ENCODE peak calls at places on chromosome 11, in ten cellular contexts. G is pancreas, E is upper lobe of right lung, B is right lobe of liver, C is OCI-LY7, T is BJ, V is endothelial cell of umbilical vein, I is prostate gland, K is suprapubic skin, D is ovary. R is an unnamed sample. For H3K36me3, the result is how much of the 10 kb centered on the place peaks cover.

GRCh38 chr11:26286472-26287066 is 45.4 kb upstream of the ANO3 start:
- DNase-seq in G (no peak), E (no peak), B (no peak), C (peak), T (no peak), V (peak), I (no peak), K (no peak), D (no peak), R (no peak)

GRCh38 chr11:119729581-119730346 is 764 bp upstream of the NECTIN1 start:
- DNase-seq in G (peak), E (peak), B (peak), C (no peak), T (peak), V (peak), I (peak), K (no peak), D (peak), R (no peak)

GRCh38 chr11:100630898-100631297 is 56.2 kb upstream of the ARHGAP42 start:
- DNase-seq in G (no peak), E (no peak), B (peak), C (no peak), T (no peak), V (peak), I (no peak), K (no peak), D (no peak), R (no peak)

GRCh38 chr11:130121430-130121978 is 38.1 kb upstream of the ST14 start:
- DNase-seq in G (no peak), E (no peak), B (no peak), C (no peak), T (no peak), V (peak), I (no peak), K (no peak), D (no peak), R (peak)

GRCh38 chr11:72943664-72944063 is 129.5 kb downstream of the ATG16L2 start:
- DNase-seq in G (no peak), E (no peak), B (no peak), C (no peak), T (no peak), V (no peak), I (no peak), K (no peak), D (no peak), R (no peak)

GRCh38 chr11:120510406-120511115 is 987 bp upstream of the GRIK4 start:
- DNase-seq in G (no peak), E (peak), B (peak), C (no peak), T (no peak), V (no peak), I (no peak), K (no peak), D (no peak), R (no peak)

GRCh38 chr11:1701041-1701807 is 4.2 kb downstream of the KRTAP5-6 start:
- DNase-seq in G (no peak), E (no peak), B (no peak), C (no peak), T (no peak), V (no peak), I (no peak), K (peak), D (no peak), R (no peak)

GRCh38 chr11:2096919-2097301 is 42.3 kb downstream of the IGF2 start:
- DNase-seq in G (no peak), E (peak), B (no peak), C (no peak), T (no peak), V (no peak), I (no peak), K (peak), D (no peak), R (no peak)

GRCh38 chr11:28169816-28170215 is 61.6 kb downstream of the METTL15 start:
- DNase-seq in G (no peak), E (no peak), B (no peak), C (no peak), T (no peak), V (no peak), I (no peak), K (no peak), D (no peak), R (no peak)

GRCh38 chr11:16813141-16813540 is 74.7 kb downstream of the C11orf58 start:
- DNase-seq in G (no peak), E (no peak), B (no peak), C (no peak), T (no peak), V (no peak), I (no peak), K (no peak), D (no peak), R (no peak)

GRCh38 chr11:12434255-12434654 is 56.9 kb downstream of the PARVA start:
- DNase-seq in G (no peak), E (no peak), B (no peak), C (no peak), T (no peak), V (no peak), I (no peak), K (no peak), D (no peak), R (no peak)

GRCh38 chr11:19344661-19345518 is 104.1 kb upstream of the E2F8 start:
- DNase-seq in G (peak), E (peak), B (peak), C (no peak), T (no peak), V (peak), I (no peak), K (no peak), D (no peak), R (no peak)

GRCh38 chr11:65887026-65887722 is 1.1 kb downstream of the FIBP start:
- DNase-seq in G (no peak), E (peak), B (no peak), C (no peak), T (no peak), V (no peak), I (no peak), K (no peak), D (peak), R (no peak)

GRCh38 chr11:65885808-65886536 is 2.3 kb downstream of the FIBP start:
- DNase-seq in G (no peak), E (peak), B (no peak), C (no peak), T (no peak), V (no peak), I (no peak), K (no peak), D (no peak), R (no peak)

GRCh38 chr11:65887723-65888162 is 528 bp downstream of the FIBP start:
- DNase-seq in G (no peak), E (no peak), B (no peak), C (no peak), T (no peak), V (no peak), I (no peak), K (no peak), D (no peak), R (no peak)

GRCh38 chr11:65890324-65891179 is at the start of gene CCDC85B:
- DNase-seq in G (peak), E (peak), B (peak), C (peak), T (peak), V (peak), I (peak), K (peak), D (peak), R (no peak)

DNA sequence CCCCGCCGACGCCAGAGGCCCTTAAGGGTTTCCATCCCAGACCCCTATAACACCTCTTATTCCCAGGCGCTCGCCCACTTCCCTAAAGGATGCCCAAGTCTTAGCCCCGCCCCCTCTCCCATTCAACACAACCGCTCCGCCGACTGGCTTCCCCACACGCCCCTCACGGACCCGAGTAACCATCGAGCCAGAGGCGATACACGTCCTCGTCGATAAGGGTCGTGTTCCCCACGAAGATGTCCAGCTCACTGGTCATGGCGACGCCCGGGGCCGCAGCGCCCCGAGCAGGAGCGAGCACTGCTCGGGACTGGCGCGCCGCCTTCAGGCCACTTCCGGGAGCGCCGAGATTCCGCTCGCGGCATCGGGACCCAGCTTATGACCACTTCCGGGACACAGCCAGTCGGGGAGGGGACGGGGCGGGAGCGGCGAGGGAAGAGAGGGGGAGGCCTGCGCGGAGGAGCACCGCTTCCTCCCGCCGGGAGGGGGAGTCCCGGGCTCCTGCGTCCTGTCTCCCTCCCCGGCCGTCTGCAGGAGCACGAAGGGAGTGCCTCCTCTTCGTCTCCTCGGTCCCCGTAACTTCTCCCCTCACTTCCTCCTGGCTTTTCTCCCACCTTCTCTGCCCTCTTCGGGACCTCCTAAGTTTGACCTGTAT is at the start of gene FIBP:
- DNase-seq in G (peak), E (peak), B (peak), C (peak), T (peak), V (peak), I (peak), K (peak), D (peak), R (peak)
- H3K36me3 ChIP-seq in G (under half), E (under half), B (under half), C (under half), T (under half), V (under half), I (under half), K (under half), D (under half), R (under half)

DNA sequence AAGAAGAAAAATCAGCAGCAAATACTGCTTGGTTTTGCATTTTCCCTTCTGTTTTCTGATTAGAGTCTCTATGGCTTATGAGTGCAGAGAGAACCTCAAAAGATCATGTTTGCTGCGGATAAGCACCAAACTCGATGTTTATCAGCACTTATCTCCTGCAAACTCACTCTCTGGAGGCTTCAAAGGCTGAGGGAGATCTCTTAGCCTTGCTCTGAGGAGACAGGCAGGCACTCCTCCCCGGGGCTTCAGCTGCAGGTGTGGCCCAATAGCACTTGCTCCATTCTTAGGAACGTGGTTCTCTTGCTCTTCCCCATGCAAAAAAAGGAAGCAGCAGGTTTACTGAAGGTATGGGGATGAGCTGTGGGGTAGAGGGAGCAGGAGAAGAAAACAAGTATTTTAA is 45.1 kb downstream of the FLI1 start:
- DNase-seq in G (no peak), E (no peak), B (no peak), C (peak), T (no peak), V (no peak), I (no peak), K (no peak), D (no peak), R (no peak)
- TF ChIP-seq CTCF in G (no peak), E (no peak), B (no peak), C (no peak), T (no peak), V (no peak), I (no peak), K (no peak), D (no peak), R (no peak)

DNA sequence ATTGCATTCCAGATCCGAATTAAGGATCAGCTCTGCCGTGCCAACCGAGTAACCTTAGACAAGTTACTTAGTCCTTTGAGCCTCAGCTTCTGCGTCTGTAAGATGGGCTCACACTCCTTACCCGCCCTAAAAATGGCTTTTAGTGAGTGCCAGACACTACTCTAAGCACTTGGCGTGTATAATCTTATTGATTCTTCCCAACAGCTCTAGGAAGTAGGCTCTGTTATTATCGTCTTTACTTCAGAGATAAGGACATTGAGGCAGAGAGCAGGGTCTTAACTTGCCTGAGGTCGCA is 21.7 kb upstream of the ROBO3 start:
- DNase-seq in G (no peak), E (no peak), B (no peak), C (no peak), T (no peak), V (no peak), I (no peak), K (no peak), D (no peak), R (no peak)
- H3K4me3 ChIP-seq in G (no peak), E (no peak), B (no peak), C (no peak), T (no peak), V (no peak), I (no peak), K (no peak), D (no peak), R (no peak)

GRCh38 chr11:23494981-23495380 is 634.7 kb upstream of the CCDC179 start:
- DNase-seq in G (no peak), E (no peak), B (no peak), C (no peak), T (no peak), V (no peak), I (peak), K (no peak), D (no peak), R (no peak)

GRCh38 chr11:23502821-23503220 is 642.5 kb upstream of the CCDC179 start:
- DNase-seq in G (no peak), E (no peak), B (no peak), C (no peak), T (no peak), V (no peak), I (no peak), K (no peak), D (no peak), R (no peak)

GRCh38 chr11:23502389-23502788 is 642.1 kb upstream of the CCDC179 start:
- DNase-seq in G (no peak), E (no peak), B (no peak), C (no peak), T (no peak), V (no peak), I (no peak), K (no peak), D (no peak), R (no peak)

GRCh38 chr11:23497040-23497439 is 636.8 kb upstream of the CCDC179 start:
- DNase-seq in G (no peak), E (no peak), B (no peak), C (no peak), T (no peak), V (no peak), I (no peak), K (no peak), D (no peak), R (no peak)
- H3K36me3 ChIP-seq in G (under half), E (under half), B (under half), C (under half), T (under half), V (under half), I (under half), K (under half), D (under half), R (under half)

DNA sequence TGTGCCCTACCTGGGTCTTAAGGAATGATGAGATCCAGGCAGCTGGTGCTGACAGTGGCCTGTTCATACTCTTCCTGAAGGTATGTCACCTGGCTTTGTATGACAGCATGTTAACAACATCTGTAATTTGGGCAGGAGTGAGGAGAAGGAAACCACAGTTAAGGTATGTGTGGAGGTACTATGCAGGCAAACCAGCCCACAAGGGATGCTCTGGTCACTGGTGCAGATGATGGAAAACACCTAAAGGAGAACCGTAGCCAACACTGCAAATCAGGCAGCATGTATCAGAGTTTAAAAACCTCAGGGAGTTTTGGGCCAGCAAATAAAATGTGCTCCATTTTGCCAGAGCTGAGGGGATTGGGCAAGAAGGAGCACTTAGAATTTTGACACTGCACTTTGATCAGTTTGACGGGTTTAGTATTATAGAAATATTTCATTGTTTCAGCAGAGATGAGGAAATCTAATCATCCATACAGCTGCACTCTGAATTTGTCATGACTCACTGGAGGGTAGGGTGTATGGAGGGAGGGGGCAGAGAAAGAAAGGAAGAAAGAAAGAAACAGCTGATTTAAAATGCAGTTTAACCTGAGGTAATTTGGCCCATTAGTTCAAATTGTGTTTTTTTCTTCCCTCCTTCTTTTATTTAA is 260.9 kb downstream of the KIRREL3 start:
- DNase-seq in G (no peak), E (no peak), B (no peak), C (no peak), T (no peak), V (no peak), I (no peak), K (no peak), D (no peak), R (no peak)
- TF ChIP-seq CTCF in G (no peak), E (no peak), B (no peak), C (no peak), T (no peak), V (no peak), I (no peak), K (no peak), D (no peak), R (no peak)

GRCh38 chr11:68841718-68842426 is at the start of gene CPT1A:
- DNase-seq in G (peak), E (peak), B (peak), C (peak), T (no peak), V (peak), I (peak), K (no peak), D (peak), R (no peak)

GRCh38 chr11:68844376-68844775 is 2.7 kb upstream of the CPT1A start:
- DNase-seq in G (no peak), E (no peak), B (no peak), C (no peak), T (no peak), V (no peak), I (no peak), K (no peak), D (no peak), R (no peak)

GRCh38 chr11:68842427-68843051 is 823 bp upstream of the CPT1A start:
- DNase-seq in G (no peak), E (no peak), B (no peak), C (no peak), T (no peak), V (no peak), I (no peak), K (no peak), D (no peak), R (no peak)

GRCh38 chr11:68843703-68844312 is 2.1 kb upstream of the CPT1A start:
- DNase-seq in G (peak), E (peak), B (peak), C (peak), T (no peak), V (no peak), I (peak), K (no peak), D (peak), R (no peak)

DNA sequence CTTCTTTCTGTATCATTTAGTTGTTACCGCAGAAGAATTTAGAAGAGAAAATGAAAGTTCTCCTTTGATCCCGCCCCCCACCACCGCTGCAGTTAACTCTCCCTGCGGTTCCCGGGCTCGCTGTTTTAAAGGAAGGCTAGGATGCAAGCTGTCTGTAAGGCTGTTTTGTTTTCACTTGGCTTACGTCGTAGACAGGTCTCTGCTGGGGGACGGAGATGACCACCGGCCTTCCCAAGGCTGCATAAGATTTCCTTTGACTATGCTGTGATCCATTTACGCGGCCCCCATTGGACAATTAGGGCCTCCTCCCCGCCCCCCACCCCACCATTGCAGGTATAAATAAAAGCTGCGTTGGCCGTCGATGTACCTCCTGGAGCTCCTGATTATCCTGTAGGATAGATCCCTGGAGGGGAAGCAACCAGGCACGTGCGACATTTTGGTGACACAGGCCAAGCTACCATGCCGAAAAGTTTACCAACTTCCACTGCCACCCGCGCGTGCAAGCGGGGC is 1.4 kb upstream of the CPT1A start:
- DNase-seq in G (no peak), E (no peak), B (no peak), C (no peak), T (no peak), V (peak), I (no peak), K (no peak), D (no peak), R (no peak)
- H3K4me3 ChIP-seq in G (peak), E (peak), B (peak), C (no peak), T (peak), V (peak), I (peak), K (peak), D (peak), R (peak)

DNA sequence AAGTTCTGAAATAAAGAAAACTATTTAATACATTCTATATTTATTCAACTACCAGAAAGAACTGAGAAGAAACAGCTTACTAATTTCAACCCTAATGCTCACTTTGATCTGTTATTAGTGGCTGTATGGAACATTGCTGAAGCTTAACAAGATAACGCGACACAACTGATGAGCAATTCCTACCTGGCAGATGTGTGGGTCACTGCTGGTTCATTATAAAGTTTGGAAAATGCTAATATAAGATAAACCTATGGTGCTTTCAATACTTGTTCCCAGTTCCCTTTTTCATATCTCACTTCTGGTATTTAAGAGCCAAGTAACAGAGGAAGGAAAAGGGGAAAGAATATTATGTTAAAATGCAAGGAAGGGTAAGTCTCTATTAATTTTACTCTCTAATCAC is 10.5 kb downstream of the CTSC start:
- DNase-seq in G (no peak), E (no peak), B (no peak), C (no peak), T (no peak), V (no peak), I (no peak), K (no peak), D (no peak), R (no peak)
- H3K36me3 ChIP-seq in G (under half), E (under half), B (under half), C (half or more), T (under half), V (under half), I (under half), K (under half), D (under half), R (under half)

GRCh38 chr11:42972741-42973140 is 339.1 kb upstream of the API5 start:
- DNase-seq in G (no peak), E (no peak), B (no peak), C (no peak), T (no peak), V (no peak), I (no peak), K (no peak), D (no peak), R (no peak)

GRCh38 chr11:42976636-42977217 is 335.1 kb upstream of the API5 start:
- DNase-seq in G (no peak), E (no peak), B (no peak), C (no peak), T (no peak), V (no peak), I (no peak), K (no peak), D (no peak), R (no peak)

GRCh38 chr11:42974510-42974909 is 337.3 kb upstream of the API5 start:
- DNase-seq in G (no peak), E (no peak), B (no peak), C (no peak), T (no peak), V (no peak), I (no peak), K (no peak), D (no peak), R (no peak)
- TF ChIP-seq CTCF in G (no peak), E (no peak), B (no peak), C (no peak), T (no peak), V (no peak), I (no peak), K (no peak), D (no peak), R (no peak)